ENCODE peak calls at places on chromosomes 7 and 10, in four cellular contexts. One of them, this sample, is unnamed.

GRCh38 chr7:99618726-99619125 is 2.0 kb downstream of the ZSCAN25 start:
- DNase-seq in Ammon's horn: no peak
- DNase-seq in A549: peak
- DNase-seq in GM12865: no peak
- DNase-seq in this sample: no peak

GRCh38 chr7:41755100-41755499 is 52.2 kb upstream of the INHBA start:
- DNase-seq in A549: no peak
- DNase-seq in GM12865: no peak
- DNase-seq in Ammon's horn: no peak
- DNase-seq in this sample: peak

GRCh38 chr7:123929107-123929506 is 4.1 kb downstream of the SPAM1 start:
- DNase-seq in GM12865: no peak
- DNase-seq in Ammon's horn: no peak
- DNase-seq in A549: no peak
- DNase-seq in this sample: no peak

GRCh38 chr7:42237162-42237821 is at the start of gene GLI3:
- DNase-seq in GM12865: peak
- DNase-seq in A549: peak
- DNase-seq in Ammon's horn: peak
- DNase-seq in this sample: no peak

GRCh38 chr7:137970263-137970975 is 31.5 kb downstream of the CREB3L2 start:
- DNase-seq in A549: peak
- DNase-seq in GM12865: no peak
- DNase-seq in Ammon's horn: peak
- DNase-seq in this sample: no peak

GRCh38 chr10:75418287-75418686 is 13.1 kb upstream of the LRMDA start:
- DNase-seq in Ammon's horn: no peak
- DNase-seq in A549: no peak
- DNase-seq in GM12865: no peak
- DNase-seq in this sample: no peak

GRCh38 chr10:123986736-123987135 is 95.1 kb upstream of the CPXM2 start:
- DNase-seq in Ammon's horn: no peak
- DNase-seq in GM12865: no peak
- DNase-seq in A549: no peak
- DNase-seq in this sample: no peak

GRCh38 chr7:50849991-50850390 is 67.3 kb upstream of the GRB10 start:
- DNase-seq in Ammon's horn: no peak
- DNase-seq in A549: no peak
- DNase-seq in GM12865: no peak
- DNase-seq in this sample: no peak

GRCh38 chr7:80288175-80289122 is 153.8 kb downstream of the GNAI1 start:
- DNase-seq in GM12865: no peak
- DNase-seq in Ammon's horn: peak
- DNase-seq in A549: no peak
- DNase-seq in this sample: no peak

GRCh38 chr10:124708922-124709520 is 35.2 kb downstream of the FAM53B start:
- DNase-seq in A549: no peak
- DNase-seq in Ammon's horn: peak
- DNase-seq in GM12865: no peak
- DNase-seq in this sample: no peak

GRCh38 chr10:79948976-79949722 is at the start of gene SFTPD:
- DNase-seq in GM12865: no peak
- DNase-seq in A549: no peak
- DNase-seq in Ammon's horn: peak
- DNase-seq in this sample: no peak

GRCh38 chr10:110163841-110164240 is 43.6 kb upstream of the MXI1 start:
- DNase-seq in A549: no peak
- DNase-seq in Ammon's horn: no peak
- DNase-seq in GM12865: no peak
- DNase-seq in this sample: no peak

GRCh38 chr10:64067009-64067606 is 545.9 kb downstream of the REEP3 start:
- DNase-seq in GM12865: no peak
- DNase-seq in A549: no peak
- DNase-seq in Ammon's horn: peak
- DNase-seq in this sample: no peak

GRCh38 chr10:23065549-23065948 is 29.8 kb upstream of the MSRB2 start:
- DNase-seq in GM12865: no peak
- DNase-seq in A549: peak
- DNase-seq in Ammon's horn: peak
- DNase-seq in this sample: no peak

GRCh38 chr10:30765022-30765610 is 135.6 kb upstream of the LYZL2 start:
- DNase-seq in A549: no peak
- DNase-seq in Ammon's horn: no peak
- DNase-seq in GM12865: no peak
- DNase-seq in this sample: no peak

GRCh38 chr10:47040041-47040491 is 128.8 kb downstream of the PTPN20 start:
- DNase-seq in GM12865: no peak
- DNase-seq in Ammon's horn: no peak
- DNase-seq in A549: no peak
- DNase-seq in this sample: no peak

GRCh38 chr10:75431180-75432111 is at the start of gene LRMDA:
- DNase-seq in Ammon's horn: peak
- DNase-seq in A549: peak
- DNase-seq in GM12865: no peak
- DNase-seq in this sample: no peak

GRCh38 chr7:152959610-152960009 is 200.1 kb downstream of the ACTR3B start:
- DNase-seq in A549: no peak
- DNase-seq in Ammon's horn: no peak
- DNase-seq in GM12865: no peak
- DNase-seq in this sample: no peak

GRCh38 chr10:124523301-124523871 is 61.8 kb downstream of the LHPP start:
- DNase-seq in GM12865: no peak
- DNase-seq in Ammon's horn: peak
- DNase-seq in A549: no peak
- DNase-seq in this sample: peak

This sample was measured in OCI-LY7.